ENCODE peak calls at places on chromosome 21, in four cellular contexts. R is foreskin fibroblast, G is AG04450, E is lower lobe of right lung. T is an unnamed sample.

GRCh38 chr21:15274701-15275255 is 210.0 kb upstream of the NRIP1 start:
- DNase-seq in E (no peak), R (no peak), G (no peak), T (no peak)

GRCh38 chr21:25838809-25839208 is 104.0 kb downstream of the GABPA start:
- DNase-seq in G (no peak), E (no peak), R (peak), T (no peak)

GRCh38 chr21:42513985-42514882 is 582 bp downstream of the SLC37A1 start:
- DNase-seq in E (peak), G (no peak), R (peak), T (no peak)

GRCh38 chr21:44317241-44317782 is 17.5 kb downstream of the PFKL start:
- DNase-seq in E (no peak), R (no peak), G (no peak), T (no peak)

GRCh38 chr21:35178812-35179211 is 129.7 kb upstream of the RUNX1 start:
- DNase-seq in G (no peak), E (no peak), R (peak), T (peak)

GRCh38 chr21:43924421-43925095 is 59.5 kb downstream of the AGPAT3 start:
- DNase-seq in E (peak), G (no peak), R (no peak), T (no peak)

GRCh38 chr21:35164971-35165483 is 115.9 kb upstream of the RUNX1 start:
- DNase-seq in E (no peak), G (no peak), R (no peak), T (no peak)

GRCh38 chr21:39327727-39328126 is 14.3 kb upstream of the BRWD1 start:
- DNase-seq in G (no peak), E (no peak), R (no peak), T (no peak)

GRCh38 chr21:34815831-34816700 is 147.3 kb downstream of the CLIC6 start:
- DNase-seq in R (peak), E (no peak), G (no peak), T (no peak)

GRCh38 chr21:33936221-33937038 is 20.8 kb upstream of the ATP5PO start:
- DNase-seq in E (no peak), R (peak), G (no peak), T (peak)

GRCh38 chr21:23131177-23131576 is 2133.0 kb downstream of the NCAM2 start:
- DNase-seq in E (no peak), G (no peak), R (no peak), T (no peak)

GRCh38 chr21:38714998-38715397 is 90.7 kb upstream of the ETS2 start:
- DNase-seq in G (no peak), R (no peak), E (no peak), T (no peak)

GRCh38 chr21:34078915-34079314 is 5.5 kb downstream of the MRPS6 start:
- DNase-seq in G (no peak), R (no peak), E (no peak), T (no peak)

DNA sequence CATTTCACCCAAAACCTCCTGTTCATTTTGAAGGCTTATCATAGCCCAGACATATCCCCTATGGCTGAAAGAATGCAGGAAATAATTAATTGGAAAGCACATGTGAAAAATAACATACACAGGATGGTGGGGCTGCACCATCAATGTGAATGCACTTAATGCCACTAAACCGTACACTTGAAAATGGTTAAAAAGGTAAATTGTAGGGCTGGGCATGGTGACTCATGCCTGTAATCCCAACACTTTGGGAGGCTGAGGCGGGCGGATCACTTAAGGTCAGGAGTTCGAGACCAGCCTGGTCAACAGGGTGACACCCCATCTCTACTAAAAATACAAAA is 98.7 kb upstream of the BACE2 start:
- DNase-seq in E (no peak), G (no peak), R (no peak), T (no peak)
- TF ChIP-seq CTCF in E (no peak), G (no peak), R (no peak), T (no peak)

GRCh38 chr21:29130234-29130993 is at the start of gene MAP3K7CL:
- DNase-seq in G (peak), E (no peak), R (peak), T (peak)
- H3K4me3 ChIP-seq in G (no peak), E (no peak), R (peak), T (no peak)

DNA sequence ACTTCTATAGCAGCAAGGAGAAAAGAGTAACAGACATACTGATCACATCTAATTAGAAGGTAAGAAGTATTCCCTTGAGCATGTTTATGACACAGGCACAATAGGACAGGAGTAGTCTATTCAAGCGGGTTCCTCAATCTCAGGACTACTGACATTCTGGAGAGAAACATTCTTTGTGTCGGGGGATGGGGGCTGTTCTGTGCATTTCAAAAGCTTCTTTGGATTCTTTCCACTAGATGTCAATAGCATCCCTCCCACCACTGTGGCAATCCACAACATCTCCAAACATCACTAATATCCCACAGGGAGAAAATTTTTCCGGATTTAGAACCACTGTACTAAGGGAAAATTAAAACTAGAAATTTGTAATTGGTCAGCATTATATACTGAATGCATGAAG is 56.9 kb downstream of the ADAMTS5 start:
- DNase-seq in R (peak), G (no peak), E (no peak), T (no peak)
- TF ChIP-seq CTCF in R (no peak), G (peak), E (no peak), T (peak)

GRCh38 chr21:36702622-36702968 is 3.7 kb downstream of the SIM2 start:
- DNase-seq in R (no peak), G (no peak), E (no peak), T (no peak)

GRCh38 chr21:36699546-36700294 is 805 bp downstream of the SIM2 start:
- DNase-seq in G (no peak), E (no peak), R (no peak), T (no peak)

GRCh38 chr21:36701912-36702621 is 3.2 kb downstream of the SIM2 start:
- DNase-seq in G (no peak), R (no peak), E (no peak), T (no peak)

GRCh38 chr21:36700295-36700960 is 1.5 kb downstream of the SIM2 start:
- DNase-seq in R (no peak), E (no peak), G (no peak), T (no peak)

DNA sequence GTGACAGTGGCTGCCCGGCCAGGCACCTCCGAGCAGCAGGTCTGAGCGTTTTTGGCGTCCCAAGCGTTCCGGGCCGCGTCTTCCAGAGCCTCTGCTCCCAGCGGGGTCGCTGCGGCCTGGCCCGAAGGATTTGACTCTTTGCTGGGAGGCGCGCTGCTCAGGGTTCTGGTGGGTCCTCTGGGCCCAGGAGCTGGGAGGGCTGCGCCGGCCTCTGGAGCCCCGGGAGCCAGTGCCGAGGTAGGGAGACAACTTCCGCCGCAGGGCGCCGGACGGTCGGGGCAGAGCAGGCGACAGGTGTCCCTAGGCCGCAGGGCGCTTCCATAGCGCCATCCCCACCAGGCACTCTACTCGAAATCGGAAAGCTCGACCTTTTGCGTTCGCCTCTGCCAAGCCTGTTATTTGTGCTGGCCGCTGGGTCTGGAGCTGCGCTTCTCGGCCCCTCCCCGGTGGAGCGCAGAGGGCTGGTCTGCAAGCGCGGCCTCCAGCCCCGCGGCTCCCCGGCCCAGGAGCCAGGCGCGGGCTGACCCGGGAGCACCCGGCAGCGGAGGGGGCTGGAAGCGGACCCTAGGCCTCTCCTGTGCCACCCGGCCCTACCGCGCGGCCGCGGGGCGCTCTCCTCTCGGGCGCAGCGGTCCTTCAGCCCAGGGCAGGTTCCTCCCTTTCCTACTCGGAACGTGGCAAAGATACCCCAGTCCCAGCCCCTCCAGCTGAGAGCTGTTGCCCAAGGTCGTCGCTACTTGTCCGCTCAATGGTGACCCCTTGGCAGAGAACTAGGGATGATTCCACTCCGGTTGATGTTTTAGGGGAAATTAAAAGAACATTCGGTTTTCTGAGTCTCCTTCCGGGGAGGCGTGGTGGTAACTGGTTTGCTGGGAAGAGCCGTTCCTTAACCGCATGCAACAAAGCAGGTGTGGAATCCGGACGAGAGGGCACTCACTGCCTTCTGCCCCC is 2.3 kb downstream of the SIM2 start:
- DNase-seq in R (no peak), E (no peak), G (no peak), T (no peak)
- H3K4me3 ChIP-seq in R (no peak), E (peak), G (no peak), T (no peak)

GRCh38 chr21:46094401-46095105 is 3.4 kb upstream of the COL6A2 start:
- DNase-seq in E (no peak), R (no peak), G (no peak), T (no peak)

GRCh38 chr21:46092026-46092764 is 5.7 kb upstream of the COL6A2 start:
- DNase-seq in R (peak), G (peak), E (no peak), T (peak)

GRCh38 chr21:46093668-46094400 is 4.1 kb upstream of the COL6A2 start:
- DNase-seq in R (no peak), E (no peak), G (no peak), T (no peak)

GRCh38 chr21:46091631-46092025 is 6.3 kb upstream of the COL6A2 start:
- DNase-seq in E (no peak), G (no peak), R (no peak), T (no peak)

DNA sequence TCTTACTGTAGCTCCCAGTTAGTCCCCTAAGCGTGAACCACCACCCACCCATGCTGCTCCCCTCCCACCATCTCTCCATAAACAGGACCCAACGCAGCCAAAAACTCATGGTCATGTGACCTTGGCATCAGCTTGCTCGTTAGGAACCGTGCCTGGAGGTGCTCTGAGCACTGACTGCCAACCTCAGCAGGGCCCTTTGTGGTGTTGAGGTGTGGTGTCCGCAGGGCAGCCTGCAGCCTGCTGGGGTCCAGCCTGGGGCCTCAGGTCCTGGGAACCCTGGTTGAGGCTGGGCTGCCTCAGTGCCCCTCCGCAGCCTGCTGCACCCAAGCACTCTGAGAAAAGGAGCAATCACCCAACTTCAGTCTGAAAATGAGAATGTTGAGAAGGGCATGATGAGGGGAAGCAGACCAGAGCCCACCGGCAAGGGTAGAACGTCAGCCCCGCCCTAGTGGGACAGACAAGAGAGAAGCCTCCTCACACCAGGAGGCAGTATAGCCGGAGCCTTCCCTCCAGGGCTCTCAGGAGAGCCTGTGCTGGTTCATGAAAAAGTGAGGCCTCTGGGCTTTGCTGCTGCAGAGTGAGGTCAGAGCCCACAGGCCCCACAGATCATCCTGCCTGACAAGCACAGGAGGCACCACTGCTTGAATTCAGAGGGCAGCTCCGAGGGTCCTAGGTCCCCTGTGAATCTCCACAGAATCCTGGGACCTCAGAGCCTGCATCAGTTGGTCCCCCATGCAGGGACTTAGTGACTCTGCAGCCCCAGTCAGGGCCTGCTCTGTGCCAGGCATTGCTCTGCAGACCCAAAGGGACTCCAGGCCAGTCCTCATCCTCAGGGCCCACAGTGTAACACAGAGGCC is 4.9 kb upstream of the COL6A2 start:
- DNase-seq in E (no peak), R (peak), G (no peak), T (no peak)
- TF ChIP-seq CTCF in E (no peak), R (peak), G (peak), T (no peak)

DNA sequence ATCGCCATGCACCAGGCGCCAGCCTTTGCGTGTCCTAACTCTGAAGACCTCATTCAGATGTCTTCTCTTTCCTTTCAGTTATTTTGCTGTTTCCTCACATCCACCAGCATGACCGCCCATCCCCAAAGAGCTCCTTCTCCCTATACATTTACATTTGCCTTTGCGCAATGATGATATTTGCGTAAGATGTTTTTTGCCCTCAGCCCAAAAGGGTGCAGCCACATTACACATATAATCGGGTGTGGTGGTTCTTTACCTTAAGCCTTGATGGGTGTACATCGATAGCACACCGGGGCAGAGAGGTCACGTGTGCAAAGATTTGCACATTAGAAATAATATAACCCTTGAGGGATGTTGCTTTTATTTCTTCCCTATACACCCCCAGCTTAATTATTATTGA is 192.8 kb downstream of the HUNK start:
- DNase-seq in G (no peak), R (no peak), E (no peak), T (no peak)
- H3K4me3 ChIP-seq in G (no peak), R (no peak), E (no peak), T (no peak)

GRCh38 chr21:32916088-32916487 is 109.6 kb upstream of the OLIG2 start:
- DNase-seq in G (no peak), R (no peak), E (no peak), T (no peak)

GRCh38 chr21:32915099-32915498 is 110.6 kb upstream of the OLIG2 start:
- DNase-seq in G (no peak), E (no peak), R (no peak), T (no peak)

GRCh38 chr21:32917392-32918135 is 108.2 kb upstream of the OLIG2 start:
- DNase-seq in R (peak), G (no peak), E (no peak), T (no peak)

GRCh38 chr21:32918467-32919140 is 107.1 kb upstream of the OLIG2 start:
- DNase-seq in E (no peak), G (no peak), R (no peak), T (no peak)

GRCh38 chr21:32916522-32917099 is 109.1 kb upstream of the OLIG2 start:
- DNase-seq in R (no peak), G (no peak), E (no peak), T (no peak)
- TF ChIP-seq CTCF in R (no peak), G (peak), E (no peak), T (peak)